ENCODE peak calls at places on chromosomes 3 and 15, in six cellular contexts. S is right cardiac atrium; N is HTR-8/SVneo; V is anterior cingulate cortex; Y is central memory CD4-positive, alpha-beta T cell; T is natural killer cell. K is an unnamed sample.

GRCh38 chr3:69386535-69387385 is 872 bp upstream of the FRMD4B start:
- DNase-seq in S (no peak), N (no peak), V (no peak), Y (no peak), T (no peak), K (no peak)

GRCh38 chr3:25831578-25831977 is 41.7 kb downstream of the OXSM start:
- DNase-seq in S (no peak), N (no peak), V (no peak), Y (no peak), T (no peak), K (no peak)

GRCh38 chr3:195221876-195222617 is 48.9 kb downstream of the XXYLT1 start:
- DNase-seq in S (peak; percentile 42), N (no peak), V (no peak), Y (no peak), T (no peak), K (no peak)

GRCh38 chr15:80242132-80242769 is 9.8 kb downstream of the CTXND1 start:
- DNase-seq in S (no peak), N (peak; percentile 28), V (no peak), Y (no peak), T (no peak), K (no peak)

GRCh38 chr15:47398115-47398514 is 319.2 kb upstream of the SEMA6D start:
- DNase-seq in S (no peak), N (no peak), V (no peak), Y (no peak), T (no peak), K (no peak)

GRCh38 chr3:153443961-153444360 is 281.9 kb downstream of the RAP2B start:
- DNase-seq in S (no peak), N (no peak), V (no peak), Y (no peak), T (no peak), K (no peak)

GRCh38 chr3:117665311-117665710 is 955.7 kb downstream of the TUSC7 start:
- DNase-seq in S (no peak), N (no peak), V (peak; percentile 38), Y (no peak), T (no peak), K (no peak)

GRCh38 chr15:69760263-69760855 is 307.7 kb downstream of the RPLP1 start:
- DNase-seq in S (no peak), N (no peak), V (no peak), Y (peak; percentile 12), T (no peak), K (no peak)

K was measured in Panc1.